ENCODE peak calls at places on chromosome 18, in eight cellular contexts. N, W, R, K, U, T, Z and C are unnamed samples.

GRCh38 chr18:54607213-54607934 is 16.3 kb downstream of the DYNAP start:
- DNase-seq in N (peak), W (no peak), R (peak), K (no peak), U (no peak), T (no peak), Z (peak), C (no peak)

GRCh38 chr18:37425182-37425581 is 140.4 kb downstream of the CELF4 start:
- DNase-seq in N (no peak), W (no peak), R (no peak), K (no peak), U (no peak), T (no peak), Z (no peak), C (no peak)

GRCh38 chr18:8890957-8891464 is 185.7 kb downstream of the MTCL1 start:
- DNase-seq in N (no peak), W (peak), R (no peak), K (no peak), U (peak), T (peak), Z (peak), C (peak)

GRCh38 chr18:10878703-10879102 is 270.7 kb downstream of the PIEZO2 start:
- DNase-seq in N (no peak), W (no peak), R (no peak), K (no peak), U (no peak), T (no peak), Z (no peak), C (no peak)

GRCh38 chr18:68428026-68428425 is 286.9 kb downstream of the TMX3 start:
- DNase-seq in N (no peak), W (peak), R (peak), K (no peak), U (peak), T (no peak), Z (no peak), C (peak)

GRCh38 chr18:3451166-3451988 is 1.4 kb downstream of the TGIF1 start:
- DNase-seq in N (peak), W (peak), R (peak), K (no peak), U (no peak), T (peak), Z (peak), C (peak)

GRCh38 chr18:9433616-9434239 is 41.6 kb upstream of the RALBP1 start:
- DNase-seq in N (no peak), W (no peak), R (no peak), K (no peak), U (no peak), T (no peak), Z (no peak), C (no peak)

GRCh38 chr18:42105382-42105781 is 150.3 kb downstream of the PIK3C3 start:
- DNase-seq in N (no peak), W (no peak), R (peak), K (no peak), U (no peak), T (no peak), Z (no peak), C (no peak)

GRCh38 chr18:55137602-55138001 is 178.3 kb upstream of the CCDC68 start:
- DNase-seq in N (no peak), W (no peak), R (no peak), K (no peak), U (no peak), T (no peak), Z (no peak), C (peak)

GRCh38 chr18:62897153-62897552 is 181.8 kb downstream of the PHLPP1 start:
- DNase-seq in N (no peak), W (peak), R (no peak), K (no peak), U (peak), T (no peak), Z (no peak), C (peak)